ENCODE peak calls at places on chromosomes 3 and 15, in seven cellular contexts. X, Z, P, J, G, K and M are unnamed samples.

GRCh38 chr3:101857279-101857678 is 8.0 kb downstream of the NFKBIZ start:
- DNase-seq in X (no peak), Z (no peak), P (no peak), J (no peak), G (no peak), K (no peak), M (no peak)

GRCh38 chr3:105828703-105829102 is 40.1 kb downstream of the CBLB start:
- DNase-seq in X (no peak), Z (no peak), P (no peak), J (no peak), G (no peak), K (no peak), M (no peak)

GRCh38 chr3:30611613-30612421 is 5.4 kb downstream of the TGFBR2 start:
- DNase-seq in X (no peak), Z (no peak), P (no peak), J (no peak), G (no peak), K (peak), M (no peak)

GRCh38 chr3:190094201-190094718 is 26.4 kb downstream of the P3H2 start:
- DNase-seq in X (no peak), Z (no peak), P (no peak), J (no peak), G (no peak), K (peak), M (no peak)

GRCh38 chr15:83287541-83288027 is 3.1 kb upstream of the BNC1 start:
- DNase-seq in X (no peak), Z (no peak), P (no peak), J (no peak), G (no peak), K (peak), M (no peak)

GRCh38 chr3:79140718-79141117 is 627.1 kb downstream of the ROBO1 start:
- DNase-seq in X (no peak), Z (no peak), P (no peak), J (no peak), G (no peak), K (peak), M (no peak)

GRCh38 chr3:161035711-161036110 is 69.4 kb downstream of the B3GALNT1 start:
- DNase-seq in X (no peak), Z (no peak), P (no peak), J (no peak), G (no peak), K (peak), M (no peak)

GRCh38 chr3:18891641-18892040 is 256.7 kb upstream of the KCNH8 start:
- DNase-seq in X (no peak), Z (no peak), P (no peak), J (no peak), G (no peak), K (no peak), M (no peak)

GRCh38 chr3:156455839-156456238 is 99.1 kb downstream of the SSR3 start:
- DNase-seq in X (peak), Z (no peak), P (no peak), J (no peak), G (no peak), K (no peak), M (no peak)

GRCh38 chr3:149151843-149152242 is 22.4 kb downstream of the HPS3 start:
- DNase-seq in X (no peak), Z (no peak), P (no peak), J (no peak), G (no peak), K (peak), M (peak)

GRCh38 chr15:58387130-58387529 is 44.7 kb upstream of the LIPC start:
- DNase-seq in X (no peak), Z (no peak), P (no peak), J (no peak), G (no peak), K (peak), M (no peak)

GRCh38 chr3:185270262-185270955 is 16.6 kb upstream of the EHHADH start:
- DNase-seq in X (peak), Z (no peak), P (no peak), J (no peak), G (no peak), K (peak), M (no peak)

GRCh38 chr3:38989932-38990510 is 61.7 kb downstream of the SCN11A start:
- DNase-seq in X (no peak), Z (no peak), P (no peak), J (no peak), G (no peak), K (peak), M (no peak)

GRCh38 chr3:151107701-151108100 is 22.2 kb downstream of the MED12L start:
- DNase-seq in X (no peak), Z (no peak), P (no peak), J (no peak), G (no peak), K (peak), M (no peak)

GRCh38 chr3:139448104-139448503 is 28.2 kb downstream of the RBP2 start:
- DNase-seq in X (no peak), Z (no peak), P (no peak), J (peak), G (no peak), K (no peak), M (peak)

GRCh38 chr15:76426941-76427340 is 90.4 kb downstream of the ISL2 start:
- DNase-seq in X (no peak), Z (no peak), P (no peak), J (no peak), G (no peak), K (no peak), M (no peak)

GRCh38 chr3:53688989-53689388 is 157.2 kb downstream of the CHDH start:
- DNase-seq in X (no peak), Z (no peak), P (no peak), J (no peak), G (no peak), K (no peak), M (no peak)

GRCh38 chr3:126125341-126125740 is 41.4 kb upstream of the SLC41A3 start:
- DNase-seq in X (peak), Z (no peak), P (no peak), J (no peak), G (no peak), K (no peak), M (peak)

GRCh38 chr15:80403712-80404056 is 498 bp upstream of the ARNT2 start:
- DNase-seq in X (peak), Z (no peak), P (no peak), J (peak), G (no peak), K (peak), M (no peak)

GRCh38 chr3:173027429-173027828 is 113.6 kb downstream of the SPATA16 start:
- DNase-seq in X (no peak), Z (no peak), P (no peak), J (no peak), G (no peak), K (no peak), M (no peak)

GRCh38 chr3:68007621-68008226 is 353.3 kb upstream of the SUCLG2 start:
- DNase-seq in X (peak), Z (no peak), P (no peak), J (no peak), G (no peak), K (no peak), M (no peak)

GRCh38 chr15:90231028-90232017 is 2.4 kb downstream of the CIB1 start:
- DNase-seq in X (no peak), Z (peak), P (no peak), J (no peak), G (peak), K (no peak), M (no peak)

GRCh38 chr3:53074761-53075742 is 29.2 kb upstream of the SFMBT1 start:
- DNase-seq in X (peak), Z (no peak), P (no peak), J (no peak), G (no peak), K (no peak), M (no peak)

GRCh38 chr15:82858932-82859331 is 49.5 kb downstream of the WHAMM start:
- DNase-seq in X (no peak), Z (no peak), P (no peak), J (no peak), G (no peak), K (no peak), M (no peak)

GRCh38 chr3:191296041-191296541 is 33.1 kb upstream of the CCDC50 start:
- DNase-seq in X (no peak), Z (no peak), P (no peak), J (no peak), G (no peak), K (no peak), M (no peak)

GRCh38 chr3:158093526-158093925 is 12.7 kb downstream of the SHOX2 start:
- DNase-seq in X (no peak), Z (no peak), P (no peak), J (no peak), G (no peak), K (no peak), M (no peak)

GRCh38 chr15:65731926-65732325 is 60.2 kb downstream of the DENND4A start:
- DNase-seq in X (no peak), Z (no peak), P (no peak), J (no peak), G (no peak), K (peak), M (no peak)

GRCh38 chr3:180417241-180417640 is 184.7 kb upstream of the TTC14 start:
- DNase-seq in X (no peak), Z (no peak), P (no peak), J (no peak), G (no peak), K (no peak), M (no peak)

GRCh38 chr3:55818485-55818884 is 331.4 kb upstream of the WNT5A start:
- DNase-seq in X (no peak), Z (no peak), P (no peak), J (no peak), G (no peak), K (no peak), M (no peak)

GRCh38 chr3:102006812-102007485 is 157.6 kb downstream of the NFKBIZ start:
- DNase-seq in X (no peak), Z (no peak), P (no peak), J (no peak), G (no peak), K (peak), M (peak)